ENCODE peak calls at places on chromosomes 2 and 18, in six cellular contexts. One of them, this sample, is unnamed.

GRCh38 chr2:27823135-27823534 is 51.6 kb downstream of the MRPL33 start:
- DNase-seq in GM12892: no peak
- DNase-seq in activated CD8-positive, alpha-beta memory T cell treated with anti-CD3 and anti-CD28 coated beads, Interleukin-2, amount 50 U/mL, for 4 hours: no peak
- DNase-seq in amygdala: no peak
- DNase-seq in HCT116: no peak
- DNase-seq in heart left ventricle: no peak
- DNase-seq in this sample: no peak

GRCh38 chr18:58308463-58308862 is 264.4 kb downstream of the NEDD4L start:
- DNase-seq in HCT116: no peak
- DNase-seq in amygdala: no peak
- DNase-seq in heart left ventricle: no peak
- DNase-seq in GM12892: no peak
- DNase-seq in activated CD8-positive, alpha-beta memory T cell treated with anti-CD3 and anti-CD28 coated beads, Interleukin-2, amount 50 U/mL, for 4 hours: no peak
- DNase-seq in this sample: no peak

GRCh38 chr2:208595386-208596275 is 189.0 kb downstream of the PTH2R start:
- DNase-seq in heart left ventricle: no peak
- DNase-seq in amygdala: no peak
- DNase-seq in activated CD8-positive, alpha-beta memory T cell treated with anti-CD3 and anti-CD28 coated beads, Interleukin-2, amount 50 U/mL, for 4 hours: no peak
- DNase-seq in HCT116: peak; percentile 32
- DNase-seq in GM12892: no peak
- DNase-seq in this sample: no peak

GRCh38 chr2:39981877-39982276 is 202.8 kb upstream of the THUMPD2 start:
- DNase-seq in amygdala: no peak
- DNase-seq in GM12892: no peak
- DNase-seq in activated CD8-positive, alpha-beta memory T cell treated with anti-CD3 and anti-CD28 coated beads, Interleukin-2, amount 50 U/mL, for 4 hours: no peak
- DNase-seq in HCT116: no peak
- DNase-seq in heart left ventricle: no peak
- DNase-seq in this sample: no peak

GRCh38 chr2:37324536-37324785 is 172 bp downstream of the PRKD3 start:
- DNase-seq in amygdala: peak; percentile 61
- DNase-seq in HCT116: no peak
- DNase-seq in heart left ventricle: peak; percentile 89
- DNase-seq in GM12892: no peak
- DNase-seq in activated CD8-positive, alpha-beta memory T cell treated with anti-CD3 and anti-CD28 coated beads, Interleukin-2, amount 50 U/mL, for 4 hours: peak; percentile 72
- DNase-seq in this sample: no peak

GRCh38 chr2:29615183-29615582 is 306.2 kb downstream of the ALK start:
- DNase-seq in activated CD8-positive, alpha-beta memory T cell treated with anti-CD3 and anti-CD28 coated beads, Interleukin-2, amount 50 U/mL, for 4 hours: no peak
- DNase-seq in HCT116: no peak
- DNase-seq in heart left ventricle: no peak
- DNase-seq in GM12892: no peak
- DNase-seq in amygdala: no peak
- DNase-seq in this sample: no peak

GRCh38 chr2:180823546-180824141 is 156.8 kb upstream of the UBE2E3 start:
- DNase-seq in heart left ventricle: no peak
- DNase-seq in GM12892: no peak
- DNase-seq in HCT116: no peak
- DNase-seq in amygdala: no peak
- DNase-seq in activated CD8-positive, alpha-beta memory T cell treated with anti-CD3 and anti-CD28 coated beads, Interleukin-2, amount 50 U/mL, for 4 hours: no peak
- DNase-seq in this sample: no peak

GRCh38 chr2:12596771-12597170 is 120.0 kb upstream of the TRIB2 start:
- DNase-seq in amygdala: no peak
- DNase-seq in heart left ventricle: no peak
- DNase-seq in HCT116: no peak
- DNase-seq in GM12892: no peak
- DNase-seq in activated CD8-positive, alpha-beta memory T cell treated with anti-CD3 and anti-CD28 coated beads, Interleukin-2, amount 50 U/mL, for 4 hours: no peak
- DNase-seq in this sample: no peak

GRCh38 chr2:33316314-33316713 is 160.1 kb upstream of the RASGRP3 start:
- DNase-seq in amygdala: no peak
- DNase-seq in HCT116: no peak
- DNase-seq in activated CD8-positive, alpha-beta memory T cell treated with anti-CD3 and anti-CD28 coated beads, Interleukin-2, amount 50 U/mL, for 4 hours: no peak
- DNase-seq in GM12892: no peak
- DNase-seq in heart left ventricle: no peak
- DNase-seq in this sample: no peak

GRCh38 chr2:224436634-224437033 is 34.7 kb upstream of the FAM124B start:
- DNase-seq in GM12892: no peak
- DNase-seq in activated CD8-positive, alpha-beta memory T cell treated with anti-CD3 and anti-CD28 coated beads, Interleukin-2, amount 50 U/mL, for 4 hours: no peak
- DNase-seq in amygdala: no peak
- DNase-seq in heart left ventricle: no peak
- DNase-seq in HCT116: no peak
- DNase-seq in this sample: peak; percentile 34

GRCh38 chr2:197461073-197461472 is 7.7 kb downstream of the COQ10B start:
- DNase-seq in GM12892: no peak
- DNase-seq in amygdala: no peak
- DNase-seq in HCT116: no peak
- DNase-seq in activated CD8-positive, alpha-beta memory T cell treated with anti-CD3 and anti-CD28 coated beads, Interleukin-2, amount 50 U/mL, for 4 hours: no peak
- DNase-seq in heart left ventricle: no peak
- DNase-seq in this sample: no peak

GRCh38 chr2:64277101-64277849 is 133.1 kb upstream of the PELI1 start:
- DNase-seq in HCT116: no peak
- DNase-seq in activated CD8-positive, alpha-beta memory T cell treated with anti-CD3 and anti-CD28 coated beads, Interleukin-2, amount 50 U/mL, for 4 hours: no peak
- DNase-seq in amygdala: no peak
- DNase-seq in GM12892: no peak
- DNase-seq in heart left ventricle: no peak
- DNase-seq in this sample: no peak

GRCh38 chr18:32355896-32356295 is 114.8 kb downstream of the GAREM1 start:
- DNase-seq in HCT116: no peak
- DNase-seq in amygdala: no peak
- DNase-seq in GM12892: no peak
- DNase-seq in activated CD8-positive, alpha-beta memory T cell treated with anti-CD3 and anti-CD28 coated beads, Interleukin-2, amount 50 U/mL, for 4 hours: no peak
- DNase-seq in heart left ventricle: no peak
- DNase-seq in this sample: no peak

GRCh38 chr18:24398515-24398914 is 891 bp upstream of the OSBPL1A start:
- DNase-seq in amygdala: no peak
- DNase-seq in activated CD8-positive, alpha-beta memory T cell treated with anti-CD3 and anti-CD28 coated beads, Interleukin-2, amount 50 U/mL, for 4 hours: no peak
- DNase-seq in heart left ventricle: no peak
- DNase-seq in GM12892: no peak
- DNase-seq in HCT116: peak; percentile 45
- DNase-seq in this sample: no peak

GRCh38 chr18:49321800-49322461 is 138.5 kb downstream of the DYM start:
- DNase-seq in amygdala: no peak
- DNase-seq in GM12892: no peak
- DNase-seq in HCT116: no peak
- DNase-seq in heart left ventricle: no peak
- DNase-seq in activated CD8-positive, alpha-beta memory T cell treated with anti-CD3 and anti-CD28 coated beads, Interleukin-2, amount 50 U/mL, for 4 hours: no peak
- DNase-seq in this sample: peak; percentile 43

GRCh38 chr2:140759431-140760156 is 1371.2 kb downstream of the LRP1B start:
- DNase-seq in amygdala: no peak
- DNase-seq in heart left ventricle: no peak
- DNase-seq in GM12892: no peak
- DNase-seq in HCT116: no peak
- DNase-seq in activated CD8-positive, alpha-beta memory T cell treated with anti-CD3 and anti-CD28 coated beads, Interleukin-2, amount 50 U/mL, for 4 hours: no peak
- DNase-seq in this sample: no peak

GRCh38 chr2:10395893-10396292 is 52.2 kb downstream of the ODC1 start:
- DNase-seq in GM12892: no peak
- DNase-seq in amygdala: no peak
- DNase-seq in activated CD8-positive, alpha-beta memory T cell treated with anti-CD3 and anti-CD28 coated beads, Interleukin-2, amount 50 U/mL, for 4 hours: no peak
- DNase-seq in HCT116: no peak
- DNase-seq in heart left ventricle: no peak
- DNase-seq in this sample: no peak

GRCh38 chr2:104521247-104521646 is 332.7 kb upstream of the POU3F3 start:
- DNase-seq in amygdala: no peak
- DNase-seq in GM12892: no peak
- DNase-seq in HCT116: no peak
- DNase-seq in activated CD8-positive, alpha-beta memory T cell treated with anti-CD3 and anti-CD28 coated beads, Interleukin-2, amount 50 U/mL, for 4 hours: no peak
- DNase-seq in heart left ventricle: no peak
- DNase-seq in this sample: no peak

GRCh38 chr2:188495990-188496431 is 204.3 kb downstream of the GULP1 start:
- DNase-seq in HCT116: peak; percentile 86
- DNase-seq in amygdala: no peak
- DNase-seq in GM12892: no peak
- DNase-seq in activated CD8-positive, alpha-beta memory T cell treated with anti-CD3 and anti-CD28 coated beads, Interleukin-2, amount 50 U/mL, for 4 hours: no peak
- DNase-seq in heart left ventricle: no peak
- DNase-seq in this sample: no peak

GRCh38 chr2:66506265-66506664 is 71.3 kb downstream of the MEIS1 start:
- DNase-seq in HCT116: no peak
- DNase-seq in heart left ventricle: no peak
- DNase-seq in GM12892: no peak
- DNase-seq in amygdala: no peak
- DNase-seq in activated CD8-positive, alpha-beta memory T cell treated with anti-CD3 and anti-CD28 coated beads, Interleukin-2, amount 50 U/mL, for 4 hours: no peak
- DNase-seq in this sample: no peak

This sample was measured in dermis microvascular lymphatic vessel endothelial cell.